ENCODE peak calls at places on chromosomes 7 and 10, in seven cellular contexts. X is mucosa of gallbladder, M is neuronal stem cell, L is AG10803, U is fibroblast of the aortic adventitia, F is NCI-H460, S is type B pancreatic cell. T is an unnamed sample.

GRCh38 chr10:46234026-46234425 is 52.8 kb upstream of the ANTXRL start:
- DNase-seq in M (no peak), X (no peak), S (no peak), L (no peak), U (no peak), F (no peak), T (peak)

GRCh38 chr7:41996381-41997035 is 240.5 kb downstream of the GLI3 start:
- DNase-seq in U (peak), M (no peak), F (no peak), S (no peak), L (peak), X (no peak), T (no peak)

GRCh38 chr7:76512941-76513816 is 2.8 kb downstream of the UPK3B start:
- DNase-seq in L (no peak), U (no peak), F (peak), S (peak), M (no peak), X (no peak), T (no peak)

GRCh38 chr10:48466611-48467240 is 138.1 kb downstream of the ARHGAP22 start:
- DNase-seq in M (no peak), U (no peak), X (no peak), F (no peak), L (no peak), S (peak), T (peak)

GRCh38 chr10:115947104-115947503 is 325.9 kb downstream of the GFRA1 start:
- DNase-seq in L (peak), X (no peak), S (no peak), U (peak), F (no peak), M (no peak), T (no peak)

GRCh38 chr10:127964644-127965043 is 57.7 kb downstream of the PTPRE start:
- DNase-seq in F (no peak), L (no peak), M (no peak), S (no peak), X (no peak), U (no peak), T (no peak)

GRCh38 chr10:30705086-30705624 is 75.6 kb upstream of the LYZL2 start:
- DNase-seq in M (no peak), F (no peak), S (no peak), L (no peak), X (no peak), U (no peak), T (no peak)

GRCh38 chr7:30963842-30964241 is at the start of gene GHRHR:
- DNase-seq in M (no peak), L (no peak), U (no peak), X (no peak), S (no peak), F (no peak), T (no peak)

GRCh38 chr7:2668401-2668800 is 19.6 kb upstream of the AMZ1 start:
- DNase-seq in X (no peak), F (no peak), L (peak), U (peak), M (no peak), S (no peak), T (no peak)

GRCh38 chr7:38179719-38180333 is 1.8 kb downstream of the STARD3NL start:
- DNase-seq in S (no peak), F (no peak), M (no peak), L (peak), U (peak), X (no peak), T (no peak)

GRCh38 chr7:101620991-101621390 is 8.1 kb downstream of the MYL10 start:
- DNase-seq in F (no peak), U (no peak), S (no peak), X (no peak), M (no peak), L (no peak), T (no peak)